ENCODE peak calls at places on chromosomes 11 and 22, in six cellular contexts. I is fibroblast of lung, J is PC-9, X is hepatocyte, H is glutamatergic neuron, D is AG04450. O is an unnamed sample.
A peak's percentile ranks its signal among the peaks of the same experiment; 100 is the strongest.

GRCh38 chr11:8650401-8650990 is 32.0 kb downstream of the TRIM66 start:
- DNase-seq in I (peak; percentile 12), J (no peak), X (no peak), H (no peak), D (no peak), O (no peak)

GRCh38 chr11:68684385-68685356 is at the start of gene GAL:
- DNase-seq in I (no peak), J (no peak), X (peak; percentile 53), H (peak; percentile 61), D (no peak), O (peak; percentile 29)

GRCh38 chr11:313787-314547 is at the start of gene IFITM1:
- DNase-seq in I (peak; percentile 86), J (no peak), X (peak; percentile 62), H (no peak), D (peak; percentile 43), O (no peak)

GRCh38 chr11:102733232-102733875 is 8.6 kb upstream of the MMP8 start:
- DNase-seq in I (peak; percentile 47), J (peak; percentile 50), X (peak; percentile 83), H (peak; percentile 77), D (no peak), O (peak; percentile 86)

GRCh38 chr11:67355794-67356550 is 2.6 kb upstream of the POLD4 start:
- DNase-seq in I (no peak), J (no peak), X (no peak), H (no peak), D (no peak), O (no peak)

GRCh38 chr22:43957871-43958270 is 2.6 kb downstream of the SAMM50 start:
- DNase-seq in I (peak; percentile 31), J (no peak), X (no peak), H (no peak), D (no peak), O (no peak)

GRCh38 chr11:71430166-71430565 is 18.0 kb downstream of the DHCR7 start:
- DNase-seq in I (no peak), J (no peak), X (no peak), H (no peak), D (no peak), O (no peak)

GRCh38 chr11:115548878-115549528 is 44.8 kb upstream of the CADM1 start:
- DNase-seq in I (no peak), J (no peak), X (peak; percentile 86), H (no peak), D (no peak), O (no peak)

GRCh38 chr11:58923300-58923788 is 15.9 kb upstream of the GLYATL1 start:
- DNase-seq in I (peak; percentile 37), J (peak; percentile 42), X (peak; percentile 60), H (no peak), D (no peak), O (no peak)

GRCh38 chr11:105821366-105821765 is 200.7 kb downstream of the MSANTD4 start:
- DNase-seq in I (no peak), J (no peak), X (no peak), H (no peak), D (no peak), O (no peak)

GRCh38 chr22:46453006-46453828 is 84.2 kb downstream of the CELSR1 start:
- DNase-seq in I (no peak), J (no peak), X (no peak), H (no peak), D (no peak), O (no peak)

GRCh38 chr11:67272327-67273259 is 6.3 kb downstream of the GRK2 start:
- DNase-seq in I (no peak), J (no peak), X (no peak), H (peak; percentile 12), D (no peak), O (no peak)

GRCh38 chr22:27273386-27273785 is 528.2 kb downstream of the MN1 start:
- DNase-seq in I (no peak), J (no peak), X (no peak), H (peak; percentile 69), D (no peak), O (no peak)

GRCh38 chr11:79419120-79419519 is 21.7 kb downstream of the TENM4 start:
- DNase-seq in I (peak; percentile 66), J (peak; percentile 83), X (peak; percentile 73), H (no peak), D (no peak), O (no peak)

GRCh38 chr11:19519912-19520641 is 192.6 kb upstream of the NAV2 start:
- DNase-seq in I (peak; percentile 11), J (no peak), X (peak; percentile 63), H (peak; percentile 42), D (no peak), O (no peak)

GRCh38 chr11:21429401-21429800 is 760.0 kb downstream of the NELL1 start:
- DNase-seq in I (no peak), J (no peak), X (no peak), H (no peak), D (no peak), O (no peak)

GRCh38 chr11:92880391-92880790 is 89.1 kb upstream of the MTNR1B start:
- DNase-seq in I (no peak), J (no peak), X (no peak), H (no peak), D (no peak), O (no peak)

GRCh38 chr11:106813803-106814202 is 204.5 kb downstream of the GUCY1A2 start:
- DNase-seq in I (no peak), J (no peak), X (no peak), H (no peak), D (no peak), O (no peak)

GRCh38 chr11:131430466-131431176 is 60.2 kb downstream of the NTM start:
- DNase-seq in I (peak; percentile 18), J (no peak), X (no peak), H (no peak), D (no peak), O (no peak)

GRCh38 chr11:84714316-84714780 is 912.8 kb downstream of the DLG2 start:
- DNase-seq in I (peak; percentile 2), J (peak; percentile 43), X (peak; percentile 83), H (peak; percentile 33), D (no peak), O (peak; percentile 79)

GRCh38 chr11:15730617-15731385 is 616.1 kb downstream of the INSC start:
- DNase-seq in I (no peak), J (no peak), X (no peak), H (no peak), D (no peak), O (no peak)
- TF ChIP-seq CTCF in I (no peak), J (no peak), X (no peak), H (no peak), D (no peak), O (no peak)

GRCh38 chr22:49986325-49986724 is 25.8 kb downstream of the PIM3 start:
- DNase-seq in I (no peak), J (no peak), X (no peak), H (no peak), D (no peak), O (no peak)

GRCh38 chr22:49979587-49980264 is 19.2 kb downstream of the PIM3 start:
- DNase-seq in I (peak; percentile 45), J (no peak), X (peak; percentile 29), H (peak; percentile 50), D (no peak), O (peak; percentile 34)

GRCh38 chr22:49977578-49977977 is 17.0 kb downstream of the PIM3 start:
- DNase-seq in I (no peak), J (no peak), X (no peak), H (peak; percentile 16), D (no peak), O (no peak)

DNA sequence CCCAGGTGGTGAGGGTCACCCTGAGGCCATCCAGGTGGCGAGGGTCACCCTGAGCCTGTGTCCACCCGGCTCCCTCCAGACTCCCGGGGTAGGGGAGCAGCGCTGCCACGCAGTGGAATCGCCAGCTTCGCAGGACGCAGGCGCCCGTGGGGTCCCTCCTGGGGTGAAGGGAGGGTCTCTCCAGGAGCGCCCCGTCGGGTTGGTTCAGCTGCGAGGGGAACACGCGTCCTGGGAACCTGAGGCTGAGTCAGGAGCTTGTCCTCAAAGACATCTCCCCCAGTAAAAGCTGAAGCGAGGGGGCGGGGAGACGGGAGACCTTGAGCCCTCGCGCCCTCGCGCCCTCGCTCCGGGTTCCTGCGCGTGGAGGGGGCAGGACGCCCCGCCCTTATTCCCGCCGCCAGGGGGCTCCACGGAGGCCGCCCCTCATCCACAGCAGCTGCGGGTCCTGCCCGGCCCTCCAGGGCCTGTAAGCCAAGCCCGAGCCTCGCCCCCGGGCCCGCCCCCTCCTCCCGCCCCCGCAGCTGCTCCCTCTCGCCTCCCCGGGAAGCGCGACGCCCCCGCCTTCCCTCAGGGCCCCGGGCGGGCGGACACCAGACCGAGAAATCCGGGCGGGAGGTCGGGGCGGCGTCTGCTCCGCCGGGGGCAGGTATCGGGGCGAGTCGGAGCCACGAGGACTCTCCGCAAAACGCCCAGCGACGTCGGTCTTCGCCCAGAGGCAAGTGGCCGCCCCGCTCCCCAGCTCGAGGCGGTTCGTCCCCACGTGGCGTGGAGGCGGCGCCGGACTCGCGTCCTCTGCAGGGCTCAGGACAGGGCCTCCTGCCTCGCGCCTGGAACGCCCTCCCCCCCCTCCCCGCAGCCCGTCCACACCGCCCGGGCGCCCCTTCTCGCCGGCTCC is 22.8 kb downstream of the PIM3 start:
- DNase-seq in I (no peak), J (no peak), X (peak; percentile 39), H (no peak), D (no peak), O (no peak)
- TF ChIP-seq CTCF in I (no peak), J (no peak), X (peak; percentile 40), H (peak; percentile 64), D (peak; percentile 42), O (peak; percentile 68)

GRCh38 chr11:126991596-126991995 is 9.0 kb downstream of the KIRREL3 start:
- DNase-seq in I (no peak), J (peak; percentile 28), X (no peak), H (no peak), D (no peak), O (no peak)

GRCh38 chr11:126990716-126991480 is 9.7 kb downstream of the KIRREL3 start:
- DNase-seq in I (no peak), J (no peak), X (no peak), H (no peak), D (no peak), O (no peak)

GRCh38 chr11:126988655-126989054 is 11.9 kb downstream of the KIRREL3 start:
- DNase-seq in I (no peak), J (no peak), X (no peak), H (no peak), D (no peak), O (no peak)

GRCh38 chr11:126992065-126992803 is 8.3 kb downstream of the KIRREL3 start:
- DNase-seq in I (peak; percentile 51), J (peak; percentile 35), X (no peak), H (no peak), D (peak; percentile 90), O (no peak)

GRCh38 chr11:126989942-126990715 is 10.4 kb downstream of the KIRREL3 start:
- DNase-seq in I (peak; percentile 53), J (no peak), X (peak; percentile 84), H (peak; percentile 94), D (peak; percentile 46), O (peak; percentile 84)
- TF ChIP-seq CTCF in I (peak; percentile 99), J (peak; percentile 92), X (peak; percentile 96), H (peak; percentile 89), D (peak; percentile 98), O (peak; percentile 80)

GRCh38 chr11:100851129-100851528 is 164.0 kb downstream of the ARHGAP42 start:
- DNase-seq in I (peak; percentile 66), J (peak; percentile 84), X (no peak), H (no peak), D (no peak), O (no peak)

GRCh38 chr11:100851584-100852152 is 164.6 kb downstream of the ARHGAP42 start:
- DNase-seq in I (no peak), J (no peak), X (no peak), H (no peak), D (no peak), O (no peak)

GRCh38 chr11:100857236-100858005 is 170.3 kb downstream of the ARHGAP42 start:
- DNase-seq in I (peak; percentile 53), J (no peak), X (no peak), H (no peak), D (no peak), O (no peak)

GRCh38 chr11:100860318-100860896 is 173.3 kb downstream of the ARHGAP42 start:
- DNase-seq in I (no peak), J (no peak), X (no peak), H (no peak), D (no peak), O (no peak)

GRCh38 chr11:100855466-100856067 is 168.5 kb downstream of the ARHGAP42 start:
- DNase-seq in I (peak; percentile 79), J (peak; percentile 59), X (peak; percentile 70), H (no peak), D (no peak), O (no peak)
- TF ChIP-seq CTCF in I (peak; percentile 23), J (peak; percentile 89), X (peak; percentile 74), H (peak; percentile 81), D (peak; percentile 64), O (peak; percentile 82)

O was measured in endothelial cell.